ENCODE peak calls at places on chromosomes 11 and 22, in six cellular contexts. I is H1, P is neuronal stem cell, S is mesenchymal stem cell, B is H9, Q is IMR-90. X is an unnamed sample.

GRCh38 chr22:28955817-28956216 is 72.4 kb downstream of the ZNRF3 start:
- DNase-seq in P (no peak), B (no peak), Q (no peak), S (peak; percentile 9), I (no peak), X (no peak)

GRCh38 chr11:66915046-66915832 is 42.9 kb downstream of the PC start:
- DNase-seq in S (no peak), P (no peak), I (no peak), B (peak; percentile 62), Q (no peak), X (no peak)

GRCh38 chr11:47908198-47908597 is 60.0 kb upstream of the NUP160 start:
- DNase-seq in P (no peak), S (peak; percentile 56), Q (no peak), I (no peak), B (no peak), X (no peak)

GRCh38 chr11:114109206-114110090 is 49.9 kb downstream of the ZBTB16 start:
- DNase-seq in I (no peak), Q (no peak), P (no peak), S (peak; percentile 6), B (no peak), X (no peak)

GRCh38 chr22:31102441-31103081 is 4.8 kb downstream of the SELENOM start:
- DNase-seq in P (no peak), Q (peak; percentile 98), I (no peak), B (no peak), S (peak; percentile 99), X (peak; percentile 92)

GRCh38 chr11:47607380-47607779 is 13.2 kb upstream of the C1QTNF4 start:
- DNase-seq in P (no peak), S (peak; percentile 96), Q (peak; percentile 96), I (no peak), B (no peak), X (no peak)

GRCh38 chr11:117525866-117526265 is 198.2 kb downstream of the CEP164 start:
- DNase-seq in S (no peak), B (no peak), I (no peak), P (no peak), Q (no peak), X (peak; percentile 95)

GRCh38 chr11:115892016-115892415 is 387.8 kb upstream of the CADM1 start:
- DNase-seq in S (no peak), Q (no peak), P (no peak), I (no peak), B (no peak), X (no peak)

GRCh38 chr11:3000032-3000961 is 8.2 kb upstream of the NAP1L4 start:
- DNase-seq in I (no peak), P (no peak), S (no peak), B (no peak), Q (peak; percentile 60), X (no peak)

GRCh38 chr11:122823564-122823963 is 14.7 kb upstream of the CRTAM start:
- DNase-seq in S (no peak), Q (no peak), P (no peak), I (no peak), B (no peak), X (no peak)

GRCh38 chr11:65069217-65069616 is 10.9 kb upstream of the NAALADL1 start:
- DNase-seq in I (no peak), Q (peak; percentile 16), B (no peak), S (peak; percentile 47), P (no peak), X (no peak)

GRCh38 chr11:117210620-117211019 is 11.4 kb downstream of the TAGLN start:
- DNase-seq in Q (no peak), B (no peak), S (no peak), P (no peak), I (no peak), X (no peak)

GRCh38 chr11:65912840-65913239 is 6.0 kb downstream of the C11orf68 start:
- DNase-seq in S (peak; percentile 78), B (no peak), I (no peak), P (no peak), Q (peak; percentile 91), X (no peak)

GRCh38 chr11:46380340-46381045 is 976 bp upstream of the MDK start:
- DNase-seq in S (peak; percentile 67), Q (no peak), I (peak; percentile 92), B (peak; percentile 89), P (peak; percentile 90), X (no peak)

GRCh38 chr11:113341388-113342165 is 27.2 kb downstream of the TTC12 start:
- DNase-seq in B (no peak), I (no peak), P (no peak), Q (no peak), S (no peak), X (no peak)

GRCh38 chr11:95419915-95420314 is 188.9 kb upstream of the SESN3 start:
- DNase-seq in S (peak; percentile 81), Q (peak; percentile 67), I (no peak), B (no peak), P (no peak), X (peak; percentile 50)

GRCh38 chr11:107224836-107225235 is 206.6 kb upstream of the GUCY1A2 start:
- DNase-seq in S (no peak), B (no peak), P (no peak), Q (no peak), I (no peak), X (no peak)

GRCh38 chr11:22521226-22521625 is 104.4 kb downstream of the FANCF start:
- DNase-seq in B (no peak), I (no peak), S (peak; percentile 47), Q (peak; percentile 48), P (no peak), X (peak; percentile 72)

GRCh38 chr11:14369598-14369997 is 10.6 kb upstream of the RRAS2 start:
- DNase-seq in P (no peak), I (peak; percentile 13), B (no peak), Q (no peak), S (no peak), X (no peak)

GRCh38 chr11:106276859-106277436 is 199.5 kb downstream of the AASDHPPT start:
- DNase-seq in B (peak; percentile 35), Q (peak; percentile 4), P (peak; percentile 5), S (no peak), I (no peak), X (no peak)

GRCh38 chr11:27703453-27703852 is 3.2 kb upstream of the BDNF start:
- DNase-seq in Q (peak; percentile 89), B (no peak), I (no peak), S (peak; percentile 82), P (no peak), X (no peak)

GRCh38 chr11:134740590-134741342 is 328.7 kb upstream of the B3GAT1 start:
- DNase-seq in S (no peak), I (no peak), B (no peak), Q (no peak), P (no peak), X (no peak)

GRCh38 chr11:134743809-134744195 is 331.8 kb upstream of the B3GAT1 start:
- DNase-seq in S (no peak), I (no peak), P (no peak), Q (no peak), B (no peak), X (no peak)

GRCh38 chr11:134742956-134743808 is 331.1 kb upstream of the B3GAT1 start:
- DNase-seq in B (no peak), S (no peak), Q (no peak), I (no peak), P (no peak), X (no peak)

GRCh38 chr11:134742228-134742612 is 330.2 kb upstream of the B3GAT1 start:
- DNase-seq in I (no peak), Q (peak; percentile 63), S (peak; percentile 24), B (no peak), P (no peak), X (no peak)

GRCh38 chr11:134741453-134742227 is 329.6 kb upstream of the B3GAT1 start:
- DNase-seq in B (no peak), Q (peak; percentile 53), P (no peak), I (no peak), S (peak; percentile 9), X (peak; percentile 31)
- H3K27ac ChIP-seq in B (no peak overlapping the region), Q (peak overlapping the region; percentile 73), P (no peak overlapping the region), I (no peak overlapping the region), S (no peak overlapping the region), X (no peak overlapping the region)

DNA sequence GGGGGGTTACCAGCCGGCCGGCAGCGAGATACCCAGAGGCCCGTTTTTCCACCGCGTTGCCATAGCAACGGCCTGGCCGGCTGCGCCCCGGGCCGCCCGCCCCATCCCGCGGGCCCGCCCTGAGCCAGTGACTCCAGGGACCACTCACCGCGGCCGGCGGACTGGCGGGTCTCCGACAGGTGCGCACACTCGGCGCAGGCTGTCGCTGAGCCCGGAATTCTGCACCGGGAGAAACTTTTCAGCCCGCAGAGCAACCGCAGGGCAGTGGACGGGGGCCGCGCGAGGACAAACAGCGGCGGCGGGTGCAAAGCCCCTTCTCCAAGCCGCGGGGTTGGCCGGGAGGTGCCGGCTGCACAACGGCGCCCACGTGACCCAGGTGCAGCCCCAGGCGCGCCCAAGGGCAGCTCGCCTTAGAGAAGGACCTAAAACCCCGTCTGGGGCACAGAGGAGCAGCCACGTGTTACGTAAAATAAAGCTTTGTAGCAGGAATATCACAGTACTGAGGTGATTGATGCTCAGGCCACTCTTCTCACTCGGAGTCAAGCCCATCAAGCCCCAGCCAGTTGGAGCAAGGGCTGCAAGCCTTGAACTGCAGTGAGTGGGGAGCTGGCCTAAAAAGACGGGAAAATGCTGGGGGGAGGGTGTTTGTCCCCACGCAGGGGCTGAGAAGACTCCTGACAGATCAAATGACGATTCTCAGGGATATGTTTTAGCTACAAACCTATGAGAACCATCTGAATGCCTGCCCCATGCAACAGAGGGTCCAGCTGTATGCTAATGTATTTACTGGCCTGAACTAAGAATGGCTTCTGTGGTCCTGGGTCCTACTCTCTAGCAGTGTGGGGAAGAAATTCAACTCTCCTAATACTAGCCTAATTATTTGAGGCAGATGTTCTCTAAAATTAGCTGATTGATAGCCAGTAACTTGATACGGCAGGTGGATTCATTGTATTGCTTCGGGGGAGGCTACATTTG is at the start of gene STK33:
- DNase-seq in Q (no peak), I (peak; percentile 88), P (peak; percentile 69), S (peak; percentile 13), B (peak; percentile 86), X (peak; percentile 41)
- H3K23ac ChIP-seq in Q (no peak within 1 kb of the TSS), I (no peak within 1 kb of the TSS), P (no peak within 1 kb of the TSS), S (peak within 1 kb of the TSS; percentile 59), B (no peak within 1 kb of the TSS), X (no peak within 1 kb of the TSS)

DNA sequence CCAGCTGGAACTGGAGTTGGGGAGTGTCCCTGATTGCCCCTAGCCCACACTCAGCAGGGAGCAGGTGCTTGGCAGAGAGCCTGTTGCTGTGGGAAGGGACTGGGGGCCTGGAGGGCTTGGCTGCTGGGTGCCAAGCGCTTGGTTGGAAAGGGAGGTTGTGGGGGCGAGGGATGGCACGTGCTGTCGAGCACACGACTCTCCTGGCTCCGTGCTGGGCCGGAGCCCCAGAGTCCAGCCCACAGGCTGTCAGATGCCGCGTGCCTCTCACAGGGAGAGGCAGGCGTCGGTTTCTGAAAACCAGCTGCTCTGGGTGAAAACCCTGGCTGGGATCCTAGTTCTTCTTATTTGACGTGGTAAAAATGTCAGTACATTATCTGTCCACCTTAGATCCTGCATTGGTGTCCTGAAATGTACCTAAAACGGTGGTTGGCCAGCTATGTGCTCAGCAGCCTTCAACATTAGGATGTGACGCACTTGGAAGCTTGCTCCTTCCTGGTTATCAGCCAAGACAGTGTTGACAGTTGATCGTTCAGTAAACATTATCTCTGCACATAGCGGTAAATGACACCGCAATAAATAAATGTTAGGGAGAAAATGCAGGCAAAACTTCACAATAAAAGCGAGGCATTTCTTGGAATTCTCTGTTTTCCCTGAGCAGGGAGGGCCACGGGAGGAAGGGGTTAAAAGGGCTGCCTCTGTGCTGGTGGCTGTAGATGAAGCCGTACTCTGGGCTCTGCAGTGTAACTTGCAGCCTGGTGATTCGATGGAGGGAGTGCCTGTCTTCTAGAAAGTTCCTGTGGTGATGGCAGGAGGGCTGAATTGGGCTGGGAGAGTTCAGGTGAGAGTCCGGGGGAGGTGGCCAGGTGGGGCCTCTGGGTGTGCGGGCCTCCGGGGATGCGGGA is 29.2 kb downstream of the GRAMD4 start:
- DNase-seq in S (no peak), Q (peak; percentile 71), B (no peak), P (no peak), I (no peak), X (no peak)
- H3K14ac ChIP-seq in S (no peak overlapping the region), Q (no peak overlapping the region), B (no peak overlapping the region), P (no peak overlapping the region), I (no peak overlapping the region), X (no peak overlapping the region)

GRCh38 chr11:4848908-4849307 is at the start of gene OR51S1:
- DNase-seq in P (no peak), S (no peak), I (no peak), Q (no peak), B (no peak), X (no peak)
- H3K27ac ChIP-seq in P (no peak within 1 kb of the TSS), S (no peak within 1 kb of the TSS), I (no peak within 1 kb of the TSS), Q (no peak within 1 kb of the TSS), B (no peak within 1 kb of the TSS), X (no peak within 1 kb of the TSS)